ENCODE peak calls at places on chromosomes 5 and 9, in four cellular contexts. Q is left ventricle myocardium inferior, F is Peyer's patch, K is SW480. R is an unnamed sample.

GRCh38 chr9:16705121-16705604 is 165.3 kb downstream of the BNC2 start:
- DNase-seq in Q (peak), K (no peak), F (peak), R (peak)

GRCh38 chr5:107937198-107937597 is 266.5 kb upstream of the EFNA5 start:
- DNase-seq in K (no peak), Q (no peak), F (no peak), R (no peak)

GRCh38 chr9:130448035-130448624 is 3.4 kb downstream of the ASS1 start:
- DNase-seq in F (no peak), K (peak), Q (no peak), R (no peak)

GRCh38 chr5:17282283-17283120 is 65.1 kb downstream of the BASP1 start:
- DNase-seq in Q (no peak), F (peak), K (no peak), R (no peak)

GRCh38 chr5:170746081-170746951 is 37.2 kb upstream of the GABRP start:
- DNase-seq in F (no peak), K (no peak), Q (no peak), R (no peak)

GRCh38 chr9:127225747-127226646 is 38.6 kb upstream of the GARNL3 start:
- DNase-seq in Q (no peak), F (no peak), K (no peak), R (no peak)

GRCh38 chr9:75372499-75373268 is 284.4 kb downstream of the OSTF1 start:
- DNase-seq in Q (no peak), F (no peak), K (no peak), R (no peak)

GRCh38 chr5:40733439-40733838 is 22.3 kb downstream of the TTC33 start:
- DNase-seq in Q (no peak), F (no peak), K (no peak), R (no peak)

GRCh38 chr5:154740957-154741356 is 14.2 kb upstream of the LARP1 start:
- DNase-seq in K (no peak), F (no peak), Q (no peak), R (no peak)

GRCh38 chr9:26321935-26322334 is 570.7 kb downstream of the CAAP1 start:
- DNase-seq in F (no peak), Q (no peak), K (no peak), R (no peak)

GRCh38 chr5:17248999-17249634 is 31.7 kb downstream of the BASP1 start:
- DNase-seq in K (peak), Q (no peak), F (no peak), R (no peak)

GRCh38 chr5:144028644-144029043 is 141.8 kb downstream of the YIPF5 start:
- DNase-seq in K (no peak), F (no peak), Q (no peak), R (no peak)

GRCh38 chr5:51381801-51382507 is 1.3 kb upstream of the ISL1 start:
- DNase-seq in F (no peak), K (no peak), Q (no peak), R (no peak)

GRCh38 chr5:180114304-180115003 is 42.9 kb upstream of the RNF130 start:
- DNase-seq in F (peak), Q (no peak), K (no peak), R (peak)

GRCh38 chr5:146620663-146621051 is 104.7 kb upstream of the GPR151 start:
- DNase-seq in K (no peak), Q (no peak), F (no peak), R (no peak)

GRCh38 chr5:172565931-172566665 is 75.0 kb upstream of the NEURL1B start:
- DNase-seq in Q (no peak), F (no peak), K (no peak), R (no peak)

GRCh38 chr5:92332039-92332438 is 948.9 kb upstream of the ARRDC3 start:
- DNase-seq in K (no peak), Q (no peak), F (no peak), R (no peak)

GRCh38 chr5:139282195-139282557 is 11.4 kb upstream of the MATR3 start:
- DNase-seq in F (no peak), Q (no peak), K (no peak), R (no peak)

GRCh38 chr9:135105938-135106491 is 18.5 kb downstream of the OLFM1 start:
- DNase-seq in F (no peak), Q (no peak), K (no peak), R (no peak)

GRCh38 chr5:140125637-140126036 is at the start of gene IGIP:
- DNase-seq in K (no peak), Q (no peak), F (no peak), R (no peak)

GRCh38 chr5:3709058-3709723 is 113.6 kb downstream of the IRX1 start:
- DNase-seq in Q (no peak), K (no peak), F (no peak), R (no peak)

GRCh38 chr9:122791872-122792669 is 3.3 kb downstream of the OR5C1 start:
- DNase-seq in K (no peak), Q (no peak), F (no peak), R (no peak)

GRCh38 chr5:4584982-4585381 is 555.1 kb upstream of the ADAMTS16 start:
- DNase-seq in K (peak), F (no peak), Q (no peak), R (no peak)

GRCh38 chr5:68872088-68872842 is 221.5 kb upstream of the SLC30A5 start:
- DNase-seq in F (no peak), Q (no peak), K (no peak), R (no peak)

GRCh38 chr9:20477940-20478620 is 144.2 kb downstream of the MLLT3 start:
- DNase-seq in Q (no peak), F (no peak), K (no peak), R (no peak)

GRCh38 chr9:134981829-134982228 is 64.1 kb upstream of the FCN1 start:
- DNase-seq in K (no peak), F (peak), Q (no peak), R (no peak)

GRCh38 chr5:54844905-54845566 is 140.4 kb downstream of the ESM1 start:
- DNase-seq in K (peak), F (no peak), Q (no peak), R (no peak)

GRCh38 chr5:71923755-71924154 is 183.5 kb upstream of the MAP1B start:
- DNase-seq in F (no peak), Q (no peak), K (no peak), R (no peak)

R was measured in left lobe of liver.